ENCODE peak calls at places on chromosomes 5 and 9, in eight cellular contexts. F is fibroblast of the aortic adventitia, R is A549, J is HFF-Myc, S is PC-3, E is astrocyte, U is cardiac muscle cell, L is kidney epithelial cell. K is an unnamed sample.

GRCh38 chr5:173281910-173282309 is 46.3 kb downstream of the STC2 start:
- DNase-seq in R (peak), F (peak), L (no peak), J (no peak), E (no peak), U (peak), S (peak), K (no peak)

GRCh38 chr5:61071565-61071964 is 90.7 kb downstream of the SMIM15 start:
- DNase-seq in E (no peak), J (no peak), S (no peak), R (no peak), F (no peak), U (no peak), L (no peak), K (peak)

GRCh38 chr9:75117572-75117971 is 29.3 kb downstream of the OSTF1 start:
- DNase-seq in U (no peak), R (no peak), S (no peak), E (no peak), J (no peak), L (no peak), F (no peak), K (no peak)

GRCh38 chr5:150137168-150137957 is 18.3 kb downstream of the PDGFRB start:
- DNase-seq in U (peak), J (no peak), R (no peak), E (peak), L (no peak), S (no peak), F (no peak), K (no peak)

GRCh38 chr5:15525679-15526275 is 25.8 kb downstream of the FBXL7 start:
- DNase-seq in J (no peak), L (no peak), F (peak), U (peak), E (no peak), S (no peak), R (no peak), K (peak)

GRCh38 chr9:124270504-124271335 is 13.0 kb downstream of the NEK6 start:
- DNase-seq in E (no peak), R (no peak), F (peak), J (no peak), U (peak), L (no peak), S (no peak), K (no peak)

GRCh38 chr9:23849379-23849778 is 23.3 kb upstream of the ELAVL2 start:
- DNase-seq in F (no peak), U (no peak), R (no peak), E (no peak), L (no peak), S (no peak), J (no peak), K (no peak)

GRCh38 chr5:104297076-104297475 is 734.5 kb upstream of the NUDT12 start:
- DNase-seq in U (no peak), F (no peak), L (no peak), S (peak), E (peak), J (no peak), R (no peak), K (no peak)

GRCh38 chr5:138770291-138770690 is 17.1 kb downstream of the CTNNA1 start:
- DNase-seq in S (no peak), L (no peak), F (no peak), E (no peak), J (no peak), R (no peak), U (no peak), K (no peak)

GRCh38 chr9:72557549-72557948 is 36.1 kb downstream of the TMC1 start:
- DNase-seq in U (peak), R (peak), E (peak), J (peak), L (peak), S (peak), F (peak), K (peak)

GRCh38 chr5:143509758-143510221 is 106.3 kb upstream of the NR3C1 start:
- DNase-seq in F (no peak), U (no peak), L (no peak), E (no peak), R (no peak), S (no peak), J (no peak), K (no peak)

GRCh38 chr5:10446490-10446889 is 4.8 kb downstream of the ROPN1L start:
- DNase-seq in U (no peak), F (no peak), S (no peak), R (no peak), J (no peak), E (no peak), L (no peak), K (no peak)

GRCh38 chr5:132526290-132526973 is 16.9 kb downstream of the IL5 start:
- DNase-seq in R (peak), J (peak), S (peak), E (no peak), L (no peak), U (peak), F (peak), K (peak)

GRCh38 chr9:120383999-120384924 is 195.7 kb downstream of the CDK5RAP2 start:
- DNase-seq in F (peak), S (no peak), E (peak), U (peak), R (no peak), L (no peak), J (peak), K (peak)

GRCh38 chr5:115815693-115816225 is 700 bp downstream of the CDO1 start:
- DNase-seq in S (no peak), E (peak), F (no peak), J (no peak), U (peak), L (no peak), R (no peak), K (no peak)

GRCh38 chr5:36279054-36279698 is 22.5 kb downstream of the RANBP3L start:
- DNase-seq in J (no peak), R (no peak), L (no peak), F (peak), S (peak), U (peak), E (peak), K (peak)

GRCh38 chr5:74630387-74631087 is 10.0 kb downstream of the ENC1 start:
- DNase-seq in L (no peak), F (peak), S (peak), J (no peak), R (peak), U (peak), E (peak), K (peak)

GRCh38 chr5:126984632-126985031 is 45.7 kb downstream of the MARCHF3 start:
- DNase-seq in E (peak), S (no peak), J (no peak), L (no peak), U (no peak), R (no peak), F (peak), K (peak)

GRCh38 chr5:150286820-150287219 is 2.8 kb downstream of the CAMK2A start:
- DNase-seq in J (no peak), E (no peak), L (no peak), S (peak), R (peak), F (no peak), U (no peak), K (no peak)

GRCh38 chr5:57986746-57987145 is 473.1 kb downstream of the PLK2 start:
- DNase-seq in F (peak), R (peak), L (peak), E (peak), J (peak), U (peak), S (peak), K (peak)

GRCh38 chr5:18465833-18466681 is 831.8 kb downstream of the TAF11L14 start:
- DNase-seq in R (peak), F (peak), E (peak), L (peak), J (no peak), U (peak), S (peak), K (peak)

GRCh38 chr5:35164860-35165542 is 65.3 kb downstream of the PRLR start:
- DNase-seq in E (no peak), R (no peak), L (no peak), F (no peak), J (no peak), U (no peak), S (no peak), K (no peak)

GRCh38 chr5:124783794-124784193 is 37.4 kb upstream of the ZNF608 start:
- DNase-seq in U (peak), L (no peak), F (peak), E (peak), J (no peak), R (no peak), S (peak), K (peak)

GRCh38 chr5:150780816-150781221 is 2.3 kb downstream of the SMIM3 start:
- DNase-seq in J (no peak), E (peak), U (peak), S (peak), L (no peak), R (no peak), F (peak), K (peak)

GRCh38 chr5:1516615-1517601 is 6.9 kb downstream of the LPCAT1 start:
- DNase-seq in J (no peak), U (peak), S (peak), F (peak), L (no peak), R (peak), E (peak), K (peak)

GRCh38 chr9:127519301-127520166 is 68.2 kb downstream of the LRSAM1 start:
- DNase-seq in E (peak), F (peak), R (no peak), L (peak), U (peak), S (peak), J (peak), K (peak)

GRCh38 chr9:134187821-134188420 is 23.6 kb upstream of the RNU6ATAC start:
- DNase-seq in E (no peak), S (no peak), F (no peak), L (no peak), R (no peak), J (no peak), U (no peak), K (no peak)

GRCh38 chr5:113330533-113331200 is 104.1 kb downstream of the TSSK1B start:
- DNase-seq in L (no peak), F (peak), E (peak), U (peak), J (no peak), R (peak), S (peak), K (peak)

GRCh38 chr9:112866662-112867274 is 23.9 kb downstream of the SLC46A2 start:
- DNase-seq in J (no peak), R (peak), F (peak), L (no peak), U (peak), E (no peak), S (peak), K (peak)

GRCh38 chr5:153276151-153276550 is 214.3 kb upstream of the GRIA1 start:
- DNase-seq in S (peak), L (no peak), U (peak), R (peak), J (peak), F (peak), E (peak), K (peak)

GRCh38 chr5:115992848-115993350 is 30.6 kb downstream of the LVRN start:
- DNase-seq in S (no peak), E (no peak), U (no peak), L (no peak), R (no peak), F (no peak), J (no peak), K (peak)

GRCh38 chr5:177444106-177445051 is 2.2 kb upstream of the PRR7 start:
- DNase-seq in F (no peak), U (no peak), S (no peak), R (no peak), L (no peak), J (no peak), E (no peak), K (no peak)

GRCh38 chr9:27421567-27421966 is 102.5 kb upstream of the IFNK start:
- DNase-seq in L (no peak), J (no peak), E (peak), U (no peak), F (no peak), S (no peak), R (no peak), K (peak)

DNA sequence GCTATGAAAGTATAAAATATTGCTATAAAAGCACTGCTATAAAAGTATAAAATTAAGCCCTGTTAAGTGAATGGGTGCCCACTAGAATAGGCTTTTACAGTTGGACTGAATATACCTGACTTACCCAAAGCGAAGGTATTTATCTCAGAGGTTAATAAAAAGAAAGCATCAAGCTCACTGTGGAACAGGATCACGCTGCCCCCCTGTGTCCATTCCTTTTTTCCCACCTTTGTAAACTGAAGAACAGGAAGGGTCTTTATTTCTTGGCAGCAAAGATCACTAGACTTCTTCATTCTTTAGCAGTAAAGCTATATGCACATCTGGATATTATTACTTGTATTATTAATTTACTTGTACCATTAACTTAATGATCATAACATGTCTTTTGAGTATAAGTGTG is 22.1 kb upstream of the PLPP6 start:
- DNase-seq in R (peak), S (peak), J (no peak), U (peak), E (peak), L (no peak), F (peak), K (no peak)
- TF ChIP-seq CTCF in R (peak), S (peak), J (peak), U (peak), E (peak), L (peak), F (peak), K (peak)

GRCh38 chr5:89901983-89902382 is 507.6 kb downstream of the CETN3 start:
- DNase-seq in U (no peak), S (no peak), F (peak), L (no peak), E (no peak), J (no peak), R (no peak), K (no peak)
- H3K4me3 ChIP-seq in U (no peak), S (no peak), F (no peak), L (no peak), E (no peak), J (no peak), R (no peak), K (no peak)

DNA sequence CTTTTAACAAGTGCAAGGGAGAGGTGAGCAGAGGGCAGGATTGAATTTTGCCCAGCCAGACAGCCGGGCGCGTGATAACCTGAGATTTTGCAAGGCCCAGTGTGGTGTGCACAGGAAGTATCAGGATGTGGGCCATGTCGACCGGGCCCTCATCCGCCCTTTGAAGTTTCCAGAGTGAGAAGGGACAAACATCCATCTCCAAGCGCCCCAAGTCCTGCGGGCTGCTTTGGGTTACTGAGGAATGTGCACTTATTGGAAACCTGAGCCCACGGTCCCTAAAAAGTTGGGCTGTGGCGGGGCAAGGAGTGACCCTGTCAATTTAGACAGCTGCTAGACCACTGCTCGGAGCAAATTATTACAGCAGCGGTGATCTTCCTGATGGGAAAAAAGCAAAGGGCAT is 272.2 kb upstream of the IRX2 start:
- DNase-seq in F (no peak), J (no peak), S (no peak), L (no peak), R (no peak), E (no peak), U (no peak), K (no peak)
- TF ChIP-seq CTCF in F (no peak), J (no peak), S (no peak), L (no peak), R (no peak), E (no peak), U (no peak), K (no peak)

GRCh38 chr9:32782476-32783167 is 718 bp upstream of the TMEM215 start:
- DNase-seq in U (no peak), R (no peak), E (no peak), J (no peak), S (no peak), L (no peak), F (no peak), K (no peak)
- H3K4me3 ChIP-seq in U (peak), R (peak), E (peak), J (no peak), S (no peak), L (no peak), F (no peak), K (no peak)

K was measured in AG10803.